ENCODE peak calls at places on chromosomes 11 and 22, in four cellular contexts. L is IMR-90, D is K562, K is keratinocyte. I is an unnamed sample. For H3K9me1, the result is how much of the 10 kb centered on the place peaks cover.

GRCh38 chr22:21657361-21658118 is 8.3 kb upstream of the PPIL2 start:
- DNase-seq in L (peak), D (peak), K (no peak), I (peak)

GRCh38 chr11:101180481-101180880 is 50.9 kb upstream of the PGR start:
- DNase-seq in L (no peak), D (no peak), K (no peak), I (no peak)

GRCh38 chr11:62267576-62267975 is 2.4 kb upstream of the SCGB2A2 start:
- DNase-seq in L (no peak), D (no peak), K (no peak), I (no peak)

GRCh38 chr11:117885777-117886176 is 9.3 kb upstream of the FXYD6 start:
- DNase-seq in L (no peak), D (peak), K (no peak), I (no peak)

GRCh38 chr22:33781396-33781795 is 138.9 kb downstream of the LARGE1 start:
- DNase-seq in L (peak), D (no peak), K (no peak), I (no peak)

GRCh38 chr11:16454284-16454683 is 97.9 kb upstream of the SOX6 start:
- DNase-seq in L (peak), D (no peak), K (no peak), I (no peak)

GRCh38 chr11:101844608-101845007 is 70.2 kb upstream of the CEP126 start:
- DNase-seq in L (no peak), D (no peak), K (no peak), I (no peak)

GRCh38 chr11:12272821-12273617 is 104.4 kb upstream of the PARVA start:
- DNase-seq in L (peak), D (no peak), K (no peak), I (no peak)

GRCh38 chr11:35617687-35618496 is at the start of gene FJX1:
- DNase-seq in L (peak), D (peak), K (no peak), I (peak)

DNA sequence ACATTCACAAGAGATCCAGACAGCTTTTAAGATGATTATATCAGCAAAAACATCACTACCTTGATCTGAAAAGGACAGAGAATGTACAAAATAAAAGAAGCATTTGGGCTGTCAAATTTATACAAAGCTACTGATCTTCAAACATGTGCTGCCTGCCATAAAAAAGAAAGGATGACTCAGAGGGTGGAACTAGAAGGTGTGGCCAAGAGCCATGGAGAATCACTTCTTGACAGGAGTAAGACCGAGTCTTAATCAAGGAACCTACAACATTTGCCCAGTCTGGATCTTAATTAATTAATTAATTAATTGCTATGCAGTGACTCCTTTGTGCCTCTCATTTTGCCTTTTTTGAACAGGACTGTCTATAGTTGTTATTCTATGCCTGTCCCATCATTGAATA is 33.2 kb downstream of the C11orf96 start:
- DNase-seq in L (no peak), D (no peak), K (no peak), I (no peak)
- H3K9me1 ChIP-seq in L (under half), D (under half), K (under half), I (under half)

GRCh38 chr11:19191530-19192169 is 10.1 kb downstream of the CSRP3 start:
- DNase-seq in L (no peak), D (no peak), K (no peak), I (no peak)
- H3K9me1 ChIP-seq in L (under half), D (under half), K (under half), I (under half)

GRCh38 chr11:44926036-44926435 is 24.6 kb downstream of the TP53I11 start:
- DNase-seq in L (no peak), D (no peak), K (no peak), I (no peak)
- H3K9me1 ChIP-seq in L (under half), D (under half), K (under half), I (under half)

GRCh38 chr22:30191049-30191701 is 55.4 kb downstream of the LIF start:
- DNase-seq in L (peak), D (no peak), K (no peak), I (no peak)
- H3K9me1 ChIP-seq in L (under half), D (under half), K (under half), I (under half)

GRCh38 chr11:129077191-129077590 is 114.9 kb downstream of the ARHGAP32 start:
- DNase-seq in L (no peak), D (no peak), K (no peak), I (no peak)

GRCh38 chr11:129075757-129076156 is 116.4 kb downstream of the ARHGAP32 start:
- DNase-seq in L (no peak), D (no peak), K (peak), I (no peak)
- H3K9me1 ChIP-seq in L (under half), D (under half), K (under half), I (under half)